ENCODE peak calls at places on chromosomes 4 and X, in seven cellular contexts. O, E, B, W, M, P and N are unnamed samples.

GRCh38 chr4:46656071-46656470 is 253.0 kb downstream of the COX7B2 start:
- DNase-seq in O (no peak), E (no peak), B (no peak), W (no peak), M (no peak), P (no peak), N (no peak)

GRCh38 chr4:123600426-123600825 is 203.8 kb downstream of the SPRY1 start:
- DNase-seq in O (no peak), E (peak; percentile 22), B (no peak), W (no peak), M (no peak), P (no peak), N (no peak)

GRCh38 chr4:41935652-41936021 is 408 bp downstream of the TMEM33 start:
- DNase-seq in O (no peak), E (no peak), B (no peak), W (no peak), M (no peak), P (peak; percentile 28), N (no peak)

GRCh38 chr4:150582881-150583286 is 933 bp downstream of the MAB21L2 start:
- DNase-seq in O (no peak), E (peak; percentile 69), B (no peak), W (no peak), M (no peak), P (no peak), N (no peak)

GRCh38 chr4:159252491-159252890 is 149.6 kb downstream of the RAPGEF2 start:
- DNase-seq in O (no peak), E (no peak), B (no peak), W (no peak), M (no peak), P (no peak), N (no peak)

GRCh38 chr4:85369703-85370380 is 105.1 kb upstream of the ARHGAP24 start:
- DNase-seq in O (no peak), E (no peak), B (no peak), W (no peak), M (no peak), P (no peak), N (no peak)

GRCh38 chrX:15853586-15854079 is 980 bp downstream of the AP1S2 start:
- DNase-seq in O (no peak), E (no peak), B (no peak), W (no peak), M (no peak), P (no peak), N (no peak)

GRCh38 chrX:153766098-153766817 is 2.2 kb downstream of the PLXNB3 start:
- DNase-seq in O (no peak), E (no peak), B (peak; percentile 14), W (no peak), M (peak; percentile 66), P (no peak), N (peak; percentile 49)

GRCh38 chr4:183600189-183600685 is 58.7 kb downstream of the RWDD4 start:
- DNase-seq in O (no peak), E (peak; percentile 75), B (no peak), W (no peak), M (no peak), P (no peak), N (no peak)

GRCh38 chrX:109270580-109271484 is 211.1 kb downstream of the GUCY2F start:
- DNase-seq in O (peak; percentile 8), E (no peak), B (no peak), W (no peak), M (no peak), P (peak; percentile 24), N (no peak)

GRCh38 chr4:119118397-119118796 is 17.2 kb upstream of the MYOZ2 start:
- DNase-seq in O (no peak), E (no peak), B (no peak), W (no peak), M (peak; percentile 12), P (no peak), N (no peak)

GRCh38 chr4:95505149-95505548 is 43.6 kb downstream of the UNC5C start:
- DNase-seq in O (no peak), E (no peak), B (no peak), W (no peak), M (peak; percentile 82), P (no peak), N (no peak)

GRCh38 chr4:5782829-5783476 is 72.0 kb downstream of the EVC start:
- DNase-seq in O (no peak), E (no peak), B (peak; percentile 4), W (no peak), M (no peak), P (no peak), N (no peak)

GRCh38 chr4:54731552-54731951 is 73.8 kb downstream of the KIT start:
- DNase-seq in O (no peak), E (no peak), B (no peak), W (no peak), M (no peak), P (no peak), N (no peak)

GRCh38 chr4:176548571-176548970 is 228.8 kb downstream of the SPCS3 start:
- DNase-seq in O (no peak), E (no peak), B (no peak), W (no peak), M (no peak), P (peak; percentile 25), N (no peak)

GRCh38 chrX:123869488-123869887 is 9.6 kb downstream of the XIAP start:
- DNase-seq in O (no peak), E (no peak), B (no peak), W (no peak), M (no peak), P (no peak), N (peak; percentile 70)

GRCh38 chr4:82429728-82430192 is 502 bp downstream of the HNRNPDL start:
- DNase-seq in O (no peak), E (peak; percentile 61), B (no peak), W (no peak), M (peak; percentile 48), P (no peak), N (no peak)

GRCh38 chr4:41505161-41505653 is 32.8 kb upstream of the LIMCH1 start:
- DNase-seq in O (peak; percentile 36), E (no peak), B (no peak), W (no peak), M (peak; percentile 63), P (peak; percentile 59), N (no peak)

GRCh38 chrX:63613531-63614028 is 171.4 kb downstream of the ARHGEF9 start:
- DNase-seq in O (no peak), E (no peak), B (no peak), W (no peak), M (no peak), P (no peak), N (no peak)

GRCh38 chr4:145524535-145524934 is 42.9 kb downstream of the SMAD1 start:
- DNase-seq in O (no peak), E (no peak), B (no peak), W (no peak), M (no peak), P (no peak), N (no peak)